ENCODE peak calls at places on chromosomes 2 and 18, in four cellular contexts. T is stimulated activated naive B cell treated with anti-CD40 and anti-IgM and Interleukin-4, amounts not matched to agents 10 μg/mL and 1 μg/mL and 100 μg/mL, for 72 hours; X is skeletal muscle cell; A is GM06990. R is an unnamed sample.

GRCh38 chr18:74633652-74634352 is 36.1 kb downstream of the ZNF407 start:
- DNase-seq in T (no peak), X (no peak), A (no peak), R (no peak)

GRCh38 chr2:221517362-221518121 is 54.6 kb downstream of the EPHA4 start:
- DNase-seq in T (peak; percentile 58), X (peak; percentile 39), A (peak; percentile 57), R (peak; percentile 37)

GRCh38 chr2:237547841-237548416 is 18.4 kb upstream of the PRLH start:
- DNase-seq in T (no peak), X (no peak), A (no peak), R (no peak)

GRCh38 chr18:22228930-22229329 is 59.5 kb downstream of the GATA6 start:
- DNase-seq in T (no peak), X (no peak), A (no peak), R (no peak)

GRCh38 chr2:108351889-108352288 is 25.9 kb upstream of the SULT1C4 start:
- DNase-seq in T (no peak), X (no peak), A (no peak), R (no peak)

GRCh38 chr2:16170675-16171424 is 230.5 kb downstream of the MYCN start:
- DNase-seq in T (no peak), X (no peak), A (no peak), R (no peak)

GRCh38 chr18:47999801-48000248 is 69.4 kb upstream of the SMAD2 start:
- DNase-seq in T (no peak), X (no peak), A (no peak), R (no peak)

GRCh38 chr18:57921708-57922107 is 118.6 kb upstream of the ATP8B1 start:
- DNase-seq in T (no peak), X (no peak), A (no peak), R (no peak)

GRCh38 chr2:150732064-150732463 is 244.6 kb upstream of the RND3 start:
- DNase-seq in T (no peak), X (peak; percentile 21), A (no peak), R (peak; percentile 62)

GRCh38 chr2:140033638-140034037 is 1253.4 kb upstream of the NXPH2 start:
- DNase-seq in T (no peak), X (no peak), A (no peak), R (no peak)

GRCh38 chr2:210895132-210895531 is 338.7 kb downstream of the CPS1 start:
- DNase-seq in T (no peak), X (no peak), A (no peak), R (no peak)

GRCh38 chr2:90209009-90209408 is 1517.5 kb downstream of the RPIA start:
- DNase-seq in T (no peak), X (no peak), A (no peak), R (no peak)

GRCh38 chr2:128134573-128134972 is 43.6 kb downstream of the UGGT1 start:
- DNase-seq in T (no peak), X (no peak), A (no peak), R (no peak)

GRCh38 chr2:148817210-148817708 is 57.8 kb upstream of the KIF5C start:
- DNase-seq in T (no peak), X (peak; percentile 47), A (no peak), R (no peak)

GRCh38 chr2:174593574-174594203 is 3.9 kb downstream of the WIPF1 start:
- DNase-seq in T (peak; percentile 61), X (no peak), A (peak; percentile 83), R (peak; percentile 46)

GRCh38 chr2:233867993-233868532 is at the start of gene MSL3B:
- DNase-seq in T (peak; percentile 51), X (no peak), A (peak; percentile 88), R (no peak)

GRCh38 chr2:134276381-134277172 is 22.7 kb downstream of the MGAT5 start:
- DNase-seq in T (no peak), X (no peak), A (no peak), R (no peak)

GRCh38 chr18:7830468-7830867 is 263.4 kb downstream of the PTPRM start:
- DNase-seq in T (no peak), X (no peak), A (no peak), R (no peak)

GRCh38 chr2:144578099-144578498 is 58.2 kb upstream of the ZEB2 start:
- DNase-seq in T (no peak), X (no peak), A (no peak), R (no peak)

GRCh38 chr2:46849741-46850474 is 65.7 kb downstream of the MCFD2 start:
- DNase-seq in T (no peak), X (no peak), A (no peak), R (no peak)

GRCh38 chr2:7956126-7956689 is 725.6 kb upstream of the ID2 start:
- DNase-seq in T (no peak), X (no peak), A (no peak), R (no peak)

GRCh38 chr2:106104332-106105062 is 89.6 kb downstream of the UXS1 start:
- DNase-seq in T (peak; percentile 50), X (no peak), A (no peak), R (no peak)

GRCh38 chr2:223090081-223090480 is 38.1 kb downstream of the KCNE4 start:
- DNase-seq in T (no peak), X (no peak), A (no peak), R (no peak)

GRCh38 chr2:136444323-136444722 is 321.0 kb upstream of the THSD7B start:
- DNase-seq in T (no peak), X (no peak), A (no peak), R (no peak)

GRCh38 chr2:190973262-190973661 is 40.7 kb downstream of the STAT1 start:
- DNase-seq in T (no peak), X (no peak), A (no peak), R (no peak)

GRCh38 chr2:13481201-13481600 is 764.5 kb downstream of the TRIB2 start:
- DNase-seq in T (no peak), X (peak; percentile 15), A (no peak), R (no peak)

GRCh38 chr2:160869411-160869810 is 290.8 kb upstream of the TANK start:
- DNase-seq in T (no peak), X (peak; percentile 100), A (no peak), R (peak; percentile 94)

GRCh38 chr18:63872586-63872985 is 14.9 kb upstream of the SERPINB2 start:
- DNase-seq in T (no peak), X (no peak), A (no peak), R (no peak)

GRCh38 chr2:237530472-237531433 is 35.6 kb upstream of the PRLH start:
- DNase-seq in T (no peak), X (no peak), A (no peak), R (no peak)

R was measured in AG09309.